ENCODE peak calls at places on chromosomes 2 and 18, in ten cellular contexts. K is heart right ventricle, Y is left lung, Z is K562, D is lower lobe of right lung, T is osteoblast, U is stomach, I is brain microvascular endothelial cell, V is body of pancreas, X is ovary. G is an unnamed sample.

GRCh38 chr18:30039201-30039600 is 1003.3 kb downstream of the DSC3 start:
- DNase-seq in K (no peak), Y (no peak), Z (no peak), D (no peak), T (no peak), U (no peak), I (no peak), V (no peak), X (no peak), G (no peak)

GRCh38 chr2:181471783-181472182 is 14.6 kb downstream of the ITGA4 start:
- DNase-seq in K (no peak), Y (no peak), Z (no peak), D (no peak), T (no peak), U (no peak), I (no peak), V (no peak), X (no peak), G (no peak)

GRCh38 chr2:8151888-8152287 is 530.0 kb upstream of the ID2 start:
- DNase-seq in K (no peak), Y (no peak), Z (no peak), D (no peak), T (no peak), U (no peak), I (no peak), V (no peak), X (no peak), G (no peak)

GRCh38 chr2:14316594-14316993 is 315.9 kb upstream of the LRATD1 start:
- DNase-seq in K (no peak), Y (no peak), Z (no peak), D (no peak), T (no peak), U (no peak), I (no peak), V (no peak), X (no peak), G (no peak)

GRCh38 chr2:393711-394696 is 106.1 kb upstream of the ALKAL2 start:
- DNase-seq in K (no peak), Y (no peak), Z (no peak), D (no peak), T (no peak), U (no peak), I (peak; percentile 51), V (no peak), X (no peak), G (no peak)

GRCh38 chr18:72155327-72155726 is 388.8 kb downstream of the CBLN2 start:
- DNase-seq in K (no peak), Y (no peak), Z (no peak), D (no peak), T (no peak), U (no peak), I (no peak), V (no peak), X (no peak), G (no peak)

GRCh38 chr2:178419123-178419522 is 31.9 kb downstream of the PRKRA start:
- DNase-seq in K (no peak), Y (no peak), Z (peak; percentile 32), D (no peak), T (no peak), U (no peak), I (peak; percentile 31), V (no peak), X (no peak), G (peak; percentile 36)

GRCh38 chr2:96756788-96757476 is 3.8 kb upstream of the CNNM4 start:
- DNase-seq in K (no peak), Y (no peak), Z (no peak), D (no peak), T (peak; percentile 78), U (no peak), I (no peak), V (no peak), X (no peak), G (no peak)

GRCh38 chr2:33459745-33460144 is 16.7 kb upstream of the RASGRP3 start:
- DNase-seq in K (no peak), Y (no peak), Z (no peak), D (no peak), T (no peak), U (no peak), I (no peak), V (no peak), X (no peak), G (no peak)
- H3K27ac ChIP-seq in K (peak overlapping the region; percentile 79), Y (no peak overlapping the region), Z (no peak overlapping the region), D (no peak overlapping the region), T (no peak overlapping the region), U (no peak overlapping the region), I (no peak overlapping the region), V (no peak overlapping the region), X (no peak overlapping the region), G (no peak overlapping the region)

GRCh38 chr2:70381821-70382220 is 80.0 kb upstream of the FAM136A start:
- DNase-seq in K (no peak), Y (no peak), Z (no peak), D (no peak), T (no peak), U (no peak), I (no peak), V (no peak), X (no peak), G (no peak)
- H3K27me3 ChIP-seq in K (peaks cover 4% of the 10 kb centered on the region), Y (peaks cover 4% of the 10 kb centered on the region), Z (peaks cover 2% of the 10 kb centered on the region), D (peaks cover 4% of the 10 kb centered on the region), T (no peaks in the 10 kb centered on the region), U (no peaks in the 10 kb centered on the region), I (no peaks in the 10 kb centered on the region), V (no peaks in the 10 kb centered on the region), X (no peaks in the 10 kb centered on the region), G (no peaks in the 10 kb centered on the region)

DNA sequence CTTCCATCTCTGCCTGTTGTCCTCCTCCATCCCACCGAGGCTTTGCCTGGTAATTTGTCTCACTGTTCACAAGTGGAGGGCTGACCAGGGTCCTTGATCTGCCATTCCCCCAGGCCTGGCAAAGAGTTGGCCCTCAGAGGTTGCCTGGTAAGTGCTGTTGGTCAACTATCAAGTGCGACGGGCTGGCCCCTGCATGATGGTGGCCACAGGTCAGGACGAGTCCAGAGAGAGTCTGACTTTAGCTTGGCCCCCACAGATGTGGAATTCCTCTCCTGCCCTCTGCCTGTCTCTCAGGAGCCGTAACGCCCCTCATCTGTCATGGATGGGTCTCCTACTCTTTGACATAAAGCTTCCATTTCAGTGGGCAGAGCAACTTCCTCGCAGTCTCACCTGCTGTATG is 97.3 kb upstream of the SMIM21 start:
- DNase-seq in K (no peak), Y (peak; percentile 59), Z (no peak), D (no peak), T (no peak), U (no peak), I (no peak), V (no peak), X (no peak), G (no peak)
- H3K4me3 ChIP-seq in K (no peak overlapping the region), Y (no peak overlapping the region), Z (no peak overlapping the region), D (no peak overlapping the region), T (no peak overlapping the region), U (no peak overlapping the region), I (no peak overlapping the region), V (no peak overlapping the region), X (no peak overlapping the region), G (no peak overlapping the region)

GRCh38 chr2:149701241-149701640 is 113.7 kb upstream of the MMADHC start:
- DNase-seq in K (no peak), Y (no peak), Z (no peak), D (no peak), T (no peak), U (no peak), I (no peak), V (no peak), X (no peak), G (no peak)
- H3K27ac ChIP-seq in K (no peak overlapping the region), Y (no peak overlapping the region), Z (no peak overlapping the region), D (no peak overlapping the region), T (no peak overlapping the region), U (no peak overlapping the region), I (no peak overlapping the region), V (no peak overlapping the region), X (no peak overlapping the region), G (no peak overlapping the region)

GRCh38 chr2:201923991-201924390 is 109.7 kb upstream of the FZD7 start:
- DNase-seq in K (no peak), Y (no peak), Z (no peak), D (no peak), T (no peak), U (no peak), I (no peak), V (no peak), X (no peak), G (no peak)
- H3K27me3 ChIP-seq in K (peaks cover 11% of the 10 kb centered on the region), Y (no peaks in the 10 kb centered on the region), Z (peaks cover 8% of the 10 kb centered on the region), D (no peaks in the 10 kb centered on the region), T (no peaks in the 10 kb centered on the region), U (no peaks in the 10 kb centered on the region), I (no peaks in the 10 kb centered on the region), V (no peaks in the 10 kb centered on the region), X (no peaks in the 10 kb centered on the region), G (no peaks in the 10 kb centered on the region)

GRCh38 chr2:107694667-107695066 is 132.0 kb upstream of the RGPD4 start:
- DNase-seq in K (no peak), Y (no peak), Z (no peak), D (no peak), T (no peak), U (no peak), I (no peak), V (no peak), X (no peak), G (no peak)

GRCh38 chr2:107693604-107694003 is 133.1 kb upstream of the RGPD4 start:
- DNase-seq in K (no peak), Y (no peak), Z (no peak), D (no peak), T (no peak), U (no peak), I (no peak), V (no peak), X (no peak), G (no peak)

DNA sequence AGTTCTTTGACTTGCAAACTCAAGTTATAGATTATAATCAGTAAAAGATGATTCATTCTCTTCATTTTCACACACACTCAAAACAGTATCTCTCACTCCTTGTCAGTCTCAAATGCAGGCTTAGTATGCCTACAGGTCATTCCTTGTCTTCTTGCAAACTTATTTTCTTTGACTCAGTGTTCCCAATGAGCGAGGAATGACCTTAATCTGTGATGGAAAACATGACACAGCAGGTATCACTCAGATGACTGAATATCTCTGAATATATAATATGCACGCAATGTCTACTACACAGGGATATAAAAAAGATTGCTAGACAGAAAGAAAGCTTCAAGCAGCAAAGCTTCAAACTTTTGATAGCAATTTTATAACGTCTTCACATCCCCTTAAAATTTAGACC is 127.8 kb upstream of the RGPD4 start:
- DNase-seq in K (no peak), Y (no peak), Z (no peak), D (no peak), T (no peak), U (no peak), I (peak; percentile 7), V (no peak), X (no peak), G (no peak)
- H3K4me3 ChIP-seq in K (no peak overlapping the region), Y (no peak overlapping the region), Z (no peak overlapping the region), D (no peak overlapping the region), T (no peak overlapping the region), U (no peak overlapping the region), I (no peak overlapping the region), V (no peak overlapping the region), X (no peak overlapping the region), G (no peak overlapping the region)

G was measured in AG04450.